ENCODE peak calls at places on chromosomes 7 and 10, in nine cellular contexts. C, L, Q, J, A, M, F, I and G are unnamed samples.

GRCh38 chr7:93551931-93552330 is 22.6 kb downstream of the CALCR start:
- DNase-seq in M (no peak), Q (no peak), J (no peak), F (no peak), L (no peak), C (no peak), A (no peak), I (no peak), G (no peak)

GRCh38 chr10:51630618-51631005 is 68.8 kb downstream of the CSTF2T start:
- DNase-seq in F (no peak), L (no peak), M (no peak), C (no peak), Q (no peak), A (no peak), I (no peak), J (no peak), G (no peak)

GRCh38 chr10:61896854-61897661 is 4.4 kb upstream of the ARID5B start:
- DNase-seq in M (peak; percentile 80), A (no peak), C (peak; percentile 60), Q (peak; percentile 81), F (peak; percentile 58), L (peak; percentile 79), I (peak; percentile 77), J (no peak), G (peak; percentile 86)

GRCh38 chr7:28623863-28624262 is 211.5 kb downstream of the CREB5 start:
- DNase-seq in C (no peak), L (no peak), F (no peak), Q (no peak), M (no peak), A (no peak), I (no peak), J (no peak), G (no peak)

GRCh38 chr7:101299511-101300464 is 21.8 kb downstream of the IFT22 start:
- DNase-seq in M (no peak), L (no peak), Q (no peak), A (no peak), C (no peak), F (no peak), I (no peak), J (no peak), G (no peak)

GRCh38 chr7:13946181-13946580 is 43.3 kb downstream of the ETV1 start:
- DNase-seq in A (no peak), J (peak; percentile 29), F (no peak), L (peak; percentile 49), I (no peak), Q (no peak), M (peak; percentile 57), C (no peak), G (no peak)

GRCh38 chr10:126397640-126398382 is 9.5 kb upstream of the ADAM12 start:
- DNase-seq in C (no peak), J (peak; percentile 90), F (no peak), I (no peak), Q (no peak), L (peak; percentile 96), A (peak; percentile 82), M (peak; percentile 95), G (no peak)

GRCh38 chr7:101170617-101171441 is 5.5 kb upstream of the VGF start:
- DNase-seq in M (no peak), C (no peak), F (no peak), A (no peak), Q (no peak), I (no peak), J (no peak), L (no peak), G (no peak)

GRCh38 chr7:99314504-99314903 is 11.2 kb upstream of the ARPC1A start:
- DNase-seq in L (no peak), C (no peak), Q (no peak), F (peak; percentile 75), M (no peak), J (no peak), I (peak; percentile 43), A (no peak), G (no peak)

GRCh38 chr10:19412531-19412930 is 363.9 kb downstream of the MALRD1 start:
- DNase-seq in M (peak; percentile 74), A (no peak), F (no peak), Q (no peak), L (peak; percentile 51), I (no peak), C (no peak), J (peak; percentile 10), G (peak; percentile 37)

GRCh38 chr10:35523670-35524225 is 81.4 kb upstream of the GJD4 start:
- DNase-seq in J (no peak), Q (no peak), A (no peak), L (no peak), I (no peak), M (no peak), F (no peak), C (no peak), G (no peak)

GRCh38 chr10:70348228-70348850 is 34.1 kb downstream of the LRRC20 start:
- DNase-seq in L (peak; percentile 65), C (no peak), Q (peak; percentile 71), A (no peak), F (no peak), J (no peak), I (no peak), M (peak; percentile 49), G (no peak)

GRCh38 chr10:101367569-101368453 is 13.8 kb downstream of the BTRC start:
- DNase-seq in Q (no peak), F (no peak), I (no peak), M (peak; percentile 29), J (peak; percentile 15), C (no peak), A (no peak), L (peak; percentile 76), G (no peak)

GRCh38 chr10:14024349-14025202 is 306.1 kb downstream of the FRMD4A start:
- DNase-seq in J (no peak), Q (no peak), C (no peak), M (no peak), F (peak; percentile 21), I (no peak), L (no peak), A (no peak), G (no peak)

GRCh38 chr10:129131439-129132122 is 335.5 kb upstream of the MGMT start:
- DNase-seq in M (no peak), L (no peak), A (no peak), C (peak; percentile 32), Q (no peak), J (no peak), F (no peak), I (no peak), G (no peak)

GRCh38 chr7:38574121-38574520 is 57.1 kb downstream of the AMPH start:
- DNase-seq in F (no peak), Q (no peak), L (peak; percentile 58), J (no peak), A (no peak), M (no peak), C (no peak), I (no peak), G (no peak)

GRCh38 chr7:156062286-156062685 is 250.0 kb upstream of the SHH start:
- DNase-seq in Q (no peak), A (no peak), J (no peak), M (no peak), I (no peak), C (no peak), L (no peak), F (no peak), G (no peak)
- H3K27me3 ChIP-seq in Q (no peaks in the 10 kb centered on the region), A (no peaks in the 10 kb centered on the region), J (no peaks in the 10 kb centered on the region), M (no peaks in the 10 kb centered on the region), I (peaks cover under 1% of the 10 kb centered on the region), C (no peaks in the 10 kb centered on the region), L (no peaks in the 10 kb centered on the region), F (no peaks in the 10 kb centered on the region), G (no peaks in the 10 kb centered on the region)

DNA sequence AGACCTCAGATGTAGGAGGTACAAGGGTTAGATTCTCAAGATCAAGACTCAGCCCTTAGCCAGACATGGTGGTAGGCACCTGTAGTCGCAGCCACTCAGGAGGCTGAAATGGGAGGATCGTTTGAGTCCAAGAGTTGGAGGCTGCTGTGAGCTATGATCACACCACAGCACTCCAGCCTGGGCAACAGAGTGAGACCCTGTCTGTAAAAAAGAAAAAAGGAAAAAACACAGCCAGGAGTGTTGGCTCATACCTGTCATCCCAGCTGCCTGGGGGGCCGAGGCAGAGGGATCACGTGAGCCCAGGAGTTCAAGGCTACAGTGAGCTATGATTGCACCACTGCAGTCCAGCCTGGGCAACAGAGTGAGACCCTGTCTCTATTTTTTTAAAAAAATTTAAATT is 69.3 kb downstream of the GTF2IRD1 start:
- DNase-seq in F (no peak), C (no peak), A (no peak), I (no peak), Q (no peak), J (no peak), L (no peak), M (no peak), G (no peak)
- H3K27me3 ChIP-seq in F (no peaks in the 10 kb centered on the region), C (no peaks in the 10 kb centered on the region), A (no peaks in the 10 kb centered on the region), I (no peaks in the 10 kb centered on the region), Q (no peaks in the 10 kb centered on the region), J (no peaks in the 10 kb centered on the region), L (no peaks in the 10 kb centered on the region), M (no peaks in the 10 kb centered on the region), G (no peaks in the 10 kb centered on the region)

GRCh38 chr7:95915731-95916130 is 143.4 kb downstream of the DYNC1I1 start:
- DNase-seq in L (peak; percentile 2), C (no peak), F (no peak), M (peak; percentile 2), A (no peak), Q (no peak), I (no peak), J (no peak), G (no peak)

GRCh38 chr7:95921543-95921942 is 149.2 kb downstream of the DYNC1I1 start:
- DNase-seq in J (no peak), A (no peak), F (no peak), I (no peak), L (peak; percentile 67), Q (no peak), M (peak; percentile 9), C (no peak), G (no peak)

GRCh38 chr7:95919574-95919973 is 147.2 kb downstream of the DYNC1I1 start:
- DNase-seq in L (peak; percentile 6), M (no peak), Q (no peak), C (no peak), F (no peak), J (no peak), I (no peak), A (no peak), G (no peak)

GRCh38 chr7:95916573-95917371 is 144.4 kb downstream of the DYNC1I1 start:
- DNase-seq in L (peak; percentile 72), A (no peak), I (peak; percentile 17), M (peak; percentile 79), C (peak; percentile 69), Q (peak; percentile 92), F (peak; percentile 79), J (peak; percentile 42), G (peak; percentile 41)

DNA sequence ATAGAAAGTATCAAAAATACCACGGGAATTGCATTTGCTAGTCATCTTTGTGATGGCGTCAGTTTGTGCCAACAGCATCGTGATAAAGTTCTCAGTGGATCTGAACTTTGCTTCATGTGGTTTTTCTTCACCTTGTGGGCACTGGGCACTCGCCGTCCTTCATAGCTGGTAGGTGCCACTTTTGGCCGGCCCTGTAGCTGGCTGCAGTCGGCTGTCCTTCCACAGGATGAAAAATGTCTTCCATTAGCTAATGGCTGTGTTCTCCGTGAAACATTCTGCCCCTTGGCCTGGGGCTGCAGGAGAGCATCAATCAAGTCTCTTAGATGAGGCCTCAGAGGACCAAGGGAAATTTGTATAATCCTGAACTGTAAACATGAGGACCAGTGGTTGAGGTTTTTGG is 145.3 kb downstream of the DYNC1I1 start:
- DNase-seq in I (no peak), Q (no peak), L (no peak), M (peak; percentile 1), C (no peak), J (no peak), A (no peak), F (no peak), G (no peak)
- H3K27me3 ChIP-seq in I (no peaks in the 10 kb centered on the region), Q (no peaks in the 10 kb centered on the region), L (no peaks in the 10 kb centered on the region), M (no peaks in the 10 kb centered on the region), C (no peaks in the 10 kb centered on the region), J (no peaks in the 10 kb centered on the region), A (peaks cover 27% of the 10 kb centered on the region), F (peaks cover 14% of the 10 kb centered on the region), G (no peaks in the 10 kb centered on the region)

GRCh38 chr10:78404296-78404695 is 370.6 kb downstream of the RPS24 start:
- DNase-seq in C (no peak), A (no peak), M (no peak), J (no peak), F (no peak), Q (peak; percentile 48), I (no peak), L (no peak), G (no peak)
- H3K27me3 ChIP-seq in C (no peaks in the 10 kb centered on the region), A (no peaks in the 10 kb centered on the region), M (peaks cover 19% of the 10 kb centered on the region), J (peaks cover 41% of the 10 kb centered on the region), F (no peaks in the 10 kb centered on the region), Q (no peaks in the 10 kb centered on the region), I (peaks cover 4% of the 10 kb centered on the region), L (no peaks in the 10 kb centered on the region), G (no peaks in the 10 kb centered on the region)